ENCODE peak calls at places on chromosomes 3 and 15, in five cellular contexts. O, D, A, Q and E are unnamed samples.

GRCh38 chr15:58361291-58361759 is 70.5 kb upstream of the LIPC start:
- DNase-seq in A (no peak), Q (peak; percentile 91), O (peak; percentile 0), D (peak; percentile 97), E (peak; percentile 98)

GRCh38 chr3:53346514-53346913 is 829 bp downstream of the DCP1A start:
- DNase-seq in A (no peak), D (no peak), O (peak; percentile 4), Q (no peak), E (peak; percentile 21)

GRCh38 chr3:15492847-15493360 is 28.6 kb downstream of the COLQ start:
- DNase-seq in O (no peak), A (no peak), D (no peak), Q (no peak), E (no peak)

GRCh38 chr15:71291723-71292122 is 176.5 kb downstream of the THSD4 start:
- DNase-seq in A (no peak), D (no peak), Q (no peak), O (no peak), E (no peak)

GRCh38 chr3:13260259-13261103 is 159.6 kb downstream of the NUP210 start:
- DNase-seq in A (no peak), O (no peak), D (no peak), Q (no peak), E (no peak)

GRCh38 chr15:30023798-30024295 is 58.9 kb upstream of the GOLGA8J start:
- DNase-seq in Q (peak; percentile 93), A (no peak), D (no peak), O (no peak), E (peak; percentile 66)

GRCh38 chr3:28973621-28974020 is 307.2 kb upstream of the RBMS3 start:
- DNase-seq in Q (peak; percentile 37), D (peak; percentile 13), A (no peak), O (no peak), E (no peak)

GRCh38 chr3:33645060-33645841 is 72.8 kb downstream of the CLASP2 start:
- DNase-seq in A (no peak), O (no peak), Q (peak; percentile 57), D (no peak), E (peak; percentile 46)

GRCh38 chr3:56042326-56042951 is 425.8 kb downstream of the ERC2 start:
- DNase-seq in D (peak; percentile 5), Q (peak; percentile 76), A (no peak), O (peak; percentile 10), E (peak; percentile 53)

GRCh38 chr3:152019516-152019915 is 146.1 kb downstream of the SUCNR1 start:
- DNase-seq in A (no peak), O (no peak), Q (peak; percentile 19), D (no peak), E (peak; percentile 17)

GRCh38 chr3:29335438-29335837 is 54.6 kb downstream of the RBMS3 start:
- DNase-seq in O (peak; percentile 45), A (no peak), D (peak; percentile 94), Q (peak; percentile 99), E (peak; percentile 96)

GRCh38 chr3:24254649-24255048 is 240.0 kb downstream of the THRB start:
- DNase-seq in Q (peak; percentile 71), A (no peak), D (peak; percentile 86), O (no peak), E (peak; percentile 66)

GRCh38 chr15:44698651-44699050 is 12.5 kb downstream of the PATL2 start:
- DNase-seq in Q (no peak), D (no peak), O (no peak), A (no peak), E (no peak)

GRCh38 chr3:47989981-47990440 is 26.2 kb downstream of the MAP4 start:
- DNase-seq in D (peak; percentile 68), Q (peak; percentile 98), A (peak; percentile 75), O (peak; percentile 59), E (peak; percentile 92)

GRCh38 chr3:136070953-136071949 is 105.7 kb downstream of the PPP2R3A start:
- DNase-seq in D (no peak), A (no peak), Q (peak; percentile 47), O (no peak), E (peak; percentile 78)